ENCODE peak calls at places on chromosomes 1 and 21, in four cellular contexts. D is BE2C, Y is fibroblast of lung, W is GM12878. Z is an unnamed sample.
A peak's percentile ranks its signal among the peaks of the same experiment; 100 is the strongest.

GRCh38 chr1:116494351-116494692 is 76.5 kb downstream of the CD58 start:
- DNase-seq in D (no peak), W (no peak), Y (peak; percentile 65), Z (peak; percentile 44)

GRCh38 chr1:86137458-86137857 is 19.1 kb downstream of the COL24A1 start:
- DNase-seq in Y (peak; percentile 98), W (no peak), D (no peak), Z (no peak)

GRCh38 chr1:180951881-180952656 is 39.4 kb downstream of the KIAA1614 start:
- DNase-seq in W (no peak), Y (no peak), D (no peak), Z (no peak)

GRCh38 chr1:3030663-3031381 is 9.6 kb downstream of the ACTRT2 start:
- DNase-seq in W (no peak), Y (no peak), D (no peak), Z (no peak)

GRCh38 chr1:29471487-29472313 is 235.4 kb downstream of the PTPRU start:
- DNase-seq in Y (no peak), D (peak; percentile 92), W (no peak), Z (peak; percentile 63)

GRCh38 chr1:228379165-228379460 is 27.5 kb downstream of the TRIM11 start:
- DNase-seq in D (peak; percentile 30), W (no peak), Y (peak; percentile 27), Z (no peak)

GRCh38 chr21:38032402-38032801 is 116.1 kb upstream of the KCNJ6 start:
- DNase-seq in D (no peak), Y (no peak), W (no peak), Z (no peak)

GRCh38 chr21:42971897-42972275 is 2.5 kb upstream of the PKNOX1 start:
- DNase-seq in Y (no peak), D (no peak), W (no peak), Z (peak; percentile 48)

GRCh38 chr21:42769820-42770716 is 109.3 kb downstream of the WDR4 start:
- DNase-seq in Y (no peak), D (no peak), W (no peak), Z (no peak)

GRCh38 chr1:215640429-215641148 is 73.5 kb downstream of the KCTD3 start:
- DNase-seq in W (no peak), D (no peak), Y (no peak), Z (no peak)

GRCh38 chr21:35149698-35150097 is 100.6 kb upstream of the RUNX1 start:
- DNase-seq in W (no peak), D (no peak), Y (peak; percentile 90), Z (no peak)

GRCh38 chr1:180754453-180754852 is 122.6 kb downstream of the XPR1 start:
- DNase-seq in W (no peak), D (no peak), Y (no peak), Z (no peak)

GRCh38 chr1:200131551-200132125 is 104.1 kb downstream of the NR5A2 start:
- DNase-seq in Y (peak; percentile 47), D (no peak), W (no peak), Z (peak; percentile 87)

GRCh38 chr1:225152061-225152460 is 222.6 kb downstream of the DNAH14 start:
- DNase-seq in Y (no peak), D (no peak), W (no peak), Z (no peak)

GRCh38 chr1:18481921-18482701 is 1.4 kb downstream of the KLHDC7A start:
- DNase-seq in D (no peak), W (no peak), Y (no peak), Z (no peak)

GRCh38 chr1:43267291-43267805 is 2.4 kb upstream of the TMEM125 start:
- DNase-seq in Y (peak; percentile 75), D (no peak), W (no peak), Z (no peak)

GRCh38 chr1:232682248-232682647 is 52.3 kb upstream of the SIPA1L2 start:
- DNase-seq in W (no peak), D (no peak), Y (peak; percentile 72), Z (peak; percentile 89)

GRCh38 chr1:198024782-198025181 is 107.6 kb downstream of the LHX9 start:
- DNase-seq in Y (peak; percentile 59), D (no peak), W (no peak), Z (no peak)

GRCh38 chr1:178962853-178963810 is 62.6 kb upstream of the FAM20B start:
- DNase-seq in W (no peak), Y (no peak), D (no peak), Z (no peak)

GRCh38 chr1:223363856-223364684 is at the start of gene SUSD4:
- DNase-seq in Y (peak; percentile 14), W (no peak), D (peak; percentile 42), Z (peak; percentile 84)

GRCh38 chr1:203214889-203215288 is 14.6 kb downstream of the CHIT1 start:
- DNase-seq in W (no peak), D (no peak), Y (no peak), Z (no peak)

GRCh38 chr1:17009706-17010105 is 2.0 kb downstream of the ATP13A2 start:
- DNase-seq in Y (no peak), W (no peak), D (no peak), Z (no peak)

GRCh38 chr1:17031436-17031835 is 19.7 kb upstream of the ATP13A2 start:
- DNase-seq in D (no peak), W (no peak), Y (no peak), Z (no peak)

GRCh38 chr1:91751281-91751680 is 134.7 kb downstream of the TGFBR3 start:
- DNase-seq in D (no peak), Y (peak; percentile 68), W (no peak), Z (no peak)

DNA sequence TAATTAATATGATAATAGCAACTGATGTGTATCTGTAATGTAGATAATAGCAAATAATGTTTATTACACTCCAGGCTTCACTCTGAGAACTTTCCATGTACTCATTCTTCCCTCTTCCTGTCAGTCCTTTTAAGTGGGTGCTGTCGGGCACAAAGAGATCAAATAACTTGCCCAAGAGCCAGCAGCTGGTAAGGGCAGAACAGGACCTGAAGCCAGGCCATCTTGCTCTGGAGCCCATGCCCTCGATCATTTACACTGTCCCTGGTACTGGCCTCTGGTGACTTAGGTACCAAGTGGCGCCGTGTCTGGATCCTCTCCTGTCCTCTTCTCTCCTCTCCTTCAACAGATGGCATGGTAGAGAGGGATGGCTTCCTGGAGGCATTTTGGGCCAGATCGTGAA is 97.2 kb downstream of the VPS13D start:
- DNase-seq in Y (no peak), D (no peak), W (no peak), Z (no peak)
- H3K36me3 ChIP-seq in Y (peaks cover 10% of the 10 kb centered on the region), D (no peaks in the 10 kb centered on the region), W (no peaks in the 10 kb centered on the region), Z (peaks cover 2% of the 10 kb centered on the region)

DNA sequence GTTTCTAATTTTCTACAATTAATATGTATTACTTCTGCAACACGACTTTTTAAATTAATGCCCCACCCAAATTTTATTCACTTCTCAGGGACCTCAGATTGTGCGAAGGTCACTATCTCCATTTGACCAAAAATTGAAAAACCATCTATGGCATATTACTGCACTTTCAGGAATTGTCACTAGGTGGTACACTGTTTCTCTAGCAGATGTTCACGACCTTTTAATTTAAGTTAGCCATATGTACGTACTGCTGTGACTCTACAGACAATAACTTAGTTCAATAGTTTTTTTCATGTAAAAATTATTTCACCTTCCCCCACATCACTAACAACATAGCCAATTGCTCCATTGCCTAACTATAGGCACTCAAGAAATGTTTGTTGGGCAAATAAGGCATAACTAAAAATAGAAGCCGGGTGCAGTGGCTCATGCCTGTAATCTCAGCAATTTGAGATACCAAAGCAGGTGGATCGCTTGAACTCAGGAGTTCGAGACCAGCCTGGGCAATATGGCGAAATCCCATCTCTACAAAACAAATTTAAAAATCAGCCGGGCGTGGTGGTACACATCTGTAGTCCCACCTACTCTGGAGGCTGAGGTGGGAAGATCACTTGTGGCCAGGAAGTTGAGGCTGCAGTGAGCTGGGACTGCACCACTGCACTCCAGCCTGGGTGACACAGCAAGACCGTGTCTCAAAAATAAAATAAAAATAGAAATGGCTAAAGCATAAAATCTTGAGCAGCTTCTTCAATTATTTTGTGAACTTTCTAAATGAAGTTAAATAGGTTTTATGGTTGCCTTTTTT is 75.7 kb upstream of the PKN2 start:
- DNase-seq in D (no peak), W (no peak), Y (peak; percentile 17), Z (no peak)
- H3K4me1 ChIP-seq in D (no peaks in the 10 kb centered on the region), W (no peaks in the 10 kb centered on the region), Y (no peaks in the 10 kb centered on the region), Z (no peaks in the 10 kb centered on the region)

DNA sequence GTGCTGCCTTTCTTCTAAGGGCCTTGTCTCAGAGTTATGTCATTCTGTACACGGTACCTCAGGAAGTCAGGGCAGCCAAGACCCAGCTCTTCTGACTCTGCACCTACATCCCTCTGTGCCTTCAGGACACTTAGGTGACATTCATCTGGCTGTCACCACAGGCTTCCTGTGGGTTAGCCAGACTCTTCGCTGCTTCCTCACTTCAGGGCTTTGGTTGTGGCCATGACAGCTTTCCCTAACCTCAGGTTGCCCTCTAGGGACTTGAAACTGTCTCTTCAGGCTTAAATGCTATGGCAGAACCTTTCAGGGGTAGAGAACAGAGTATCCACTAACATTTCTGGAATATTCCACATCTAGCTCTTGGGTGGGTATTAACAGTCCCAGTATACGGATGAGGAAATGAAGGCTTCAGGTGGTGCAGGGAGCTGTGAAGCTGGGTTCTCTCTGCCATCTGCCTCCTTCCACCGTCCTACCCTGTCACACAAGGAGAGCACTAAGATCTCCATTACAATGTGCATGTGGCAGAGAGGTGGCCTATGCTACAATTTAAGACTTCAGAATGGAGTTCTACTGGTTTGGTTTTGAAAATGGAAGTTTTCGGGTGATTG is 9.9 kb downstream of the TSSK3 start:
- DNase-seq in W (peak; percentile 61), D (no peak), Y (no peak), Z (no peak)
- TF ChIP-seq CTCF in W (peak; percentile 33), D (no peak), Y (no peak), Z (no peak)

GRCh38 chr1:212089560-212090163 is 54.1 kb downstream of the DTL start:
- DNase-seq in D (no peak), W (no peak), Y (no peak), Z (no peak)
- H3K36me3 ChIP-seq in D (peaks cover 86% of the 10 kb centered on the region), W (peaks cover 6% of the 10 kb centered on the region), Y (peaks cover 1% of the 10 kb centered on the region), Z (peaks cover 1% of the 10 kb centered on the region)

GRCh38 chr1:235270625-235271024 is 57.4 kb downstream of the ARID4B start:
- DNase-seq in Y (peak; percentile 69), D (no peak), W (no peak), Z (no peak)

GRCh38 chr1:235275836-235276235 is 52.1 kb downstream of the ARID4B start:
- DNase-seq in W (no peak), Y (no peak), D (no peak), Z (no peak)

GRCh38 chr1:235275223-235275622 is 52.8 kb downstream of the ARID4B start:
- DNase-seq in Y (no peak), D (no peak), W (peak; percentile 55), Z (no peak)

GRCh38 chr1:235277709-235278108 is 50.3 kb downstream of the ARID4B start:
- DNase-seq in W (no peak), Y (peak; percentile 27), D (no peak), Z (no peak)

GRCh38 chr1:235272851-235273250 is 55.1 kb downstream of the ARID4B start:
- DNase-seq in D (no peak), W (no peak), Y (no peak), Z (no peak)
- H3K4me1 ChIP-seq in D (peaks cover 13% of the 10 kb centered on the region), W (peaks cover 15% of the 10 kb centered on the region), Y (no peaks in the 10 kb centered on the region), Z (no peaks in the 10 kb centered on the region)